ENCODE peak calls at places on chromosomes 13 and 19, in ten cellular contexts. F is body of pancreas, W is fibroblast of the aortic adventitia, N is choroid plexus epithelial cell, D is AG04449, P is fibroblast of mammary gland, C is uterus, M is lower lobe of right lung, K is heart right ventricle, E is HepG2. H is an unnamed sample.

GRCh38 chr13:67509039-67509438 is 278.9 kb upstream of the PCDH9 start:
- DNase-seq in F (no peak), W (no peak), N (no peak), D (no peak), P (no peak), C (no peak), M (no peak), K (no peak), E (no peak), H (no peak)

GRCh38 chr19:5058456-5059190 is 89.7 kb downstream of the KDM4B start:
- DNase-seq in F (no peak), W (peak; percentile 49), N (no peak), D (no peak), P (peak; percentile 40), C (no peak), M (no peak), K (no peak), E (no peak), H (peak; percentile 23)

GRCh38 chr13:51583469-51583874 is 790 bp upstream of the WDFY2 start:
- DNase-seq in F (no peak), W (no peak), N (no peak), D (no peak), P (no peak), C (no peak), M (no peak), K (no peak), E (no peak), H (no peak)

GRCh38 chr19:47694466-47695273 is 18.6 kb upstream of the EHD2 start:
- DNase-seq in F (no peak), W (no peak), N (no peak), D (no peak), P (no peak), C (no peak), M (no peak), K (no peak), E (no peak), H (no peak)

GRCh38 chr19:40610396-40611064 is 9.4 kb downstream of the LTBP4 start:
- DNase-seq in F (peak; percentile 82), W (no peak), N (no peak), D (no peak), P (no peak), C (no peak), M (peak; percentile 85), K (peak; percentile 75), E (no peak), H (peak; percentile 24)

GRCh38 chr13:50626031-50626643 is 217.4 kb downstream of the DLEU7 start:
- DNase-seq in F (no peak), W (peak; percentile 70), N (peak; percentile 96), D (peak; percentile 71), P (peak; percentile 52), C (no peak), M (no peak), K (no peak), E (no peak), H (peak; percentile 22)

GRCh38 chr13:20891768-20892167 is 10.8 kb downstream of the XPO4 start:
- DNase-seq in F (no peak), W (no peak), N (no peak), D (no peak), P (no peak), C (no peak), M (no peak), K (no peak), E (no peak), H (no peak)

GRCh38 chr13:48828962-48829405 is 146.7 kb upstream of the FNDC3A start:
- DNase-seq in F (no peak), W (no peak), N (peak; percentile 17), D (no peak), P (peak; percentile 28), C (no peak), M (no peak), K (no peak), E (no peak), H (peak; percentile 63)

GRCh38 chr13:109145631-109146030 is 516.2 kb downstream of the MYO16 start:
- DNase-seq in F (peak; percentile 43), W (peak; percentile 78), N (peak; percentile 94), D (no peak), P (peak; percentile 84), C (peak; percentile 29), M (no peak), K (no peak), E (peak; percentile 13), H (peak; percentile 71)

DNA sequence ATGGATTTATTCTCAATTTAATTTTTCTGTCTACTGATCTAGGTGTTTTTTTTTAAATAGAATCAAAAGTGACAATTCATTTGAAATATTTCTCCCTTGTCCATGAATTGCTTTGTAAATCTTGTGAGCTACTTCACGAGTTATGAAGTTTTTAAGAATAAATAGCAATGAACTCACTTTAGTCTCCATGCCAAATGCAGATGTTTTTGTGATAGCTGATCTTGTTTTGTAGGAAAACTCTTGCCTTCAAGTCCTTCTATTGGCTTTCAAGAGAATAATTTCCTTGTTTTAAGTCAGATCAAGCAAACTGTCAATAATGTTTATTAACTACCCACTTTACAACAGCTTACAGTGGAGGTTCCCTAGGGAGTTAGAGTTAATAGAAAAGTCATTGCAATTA is 99.8 kb downstream of the ITGBL1 start:
- DNase-seq in F (no peak), W (peak; percentile 51), N (no peak), D (no peak), P (peak; percentile 35), C (no peak), M (no peak), K (no peak), E (no peak), H (no peak)
- H3K4me3 ChIP-seq in F (no peak overlapping the region), W (no peak overlapping the region), N (no peak overlapping the region), D (no peak overlapping the region), P (no peak overlapping the region), C (no peak overlapping the region), M (no peak overlapping the region), K (no peak overlapping the region), E (no peak overlapping the region), H (no peak overlapping the region)

DNA sequence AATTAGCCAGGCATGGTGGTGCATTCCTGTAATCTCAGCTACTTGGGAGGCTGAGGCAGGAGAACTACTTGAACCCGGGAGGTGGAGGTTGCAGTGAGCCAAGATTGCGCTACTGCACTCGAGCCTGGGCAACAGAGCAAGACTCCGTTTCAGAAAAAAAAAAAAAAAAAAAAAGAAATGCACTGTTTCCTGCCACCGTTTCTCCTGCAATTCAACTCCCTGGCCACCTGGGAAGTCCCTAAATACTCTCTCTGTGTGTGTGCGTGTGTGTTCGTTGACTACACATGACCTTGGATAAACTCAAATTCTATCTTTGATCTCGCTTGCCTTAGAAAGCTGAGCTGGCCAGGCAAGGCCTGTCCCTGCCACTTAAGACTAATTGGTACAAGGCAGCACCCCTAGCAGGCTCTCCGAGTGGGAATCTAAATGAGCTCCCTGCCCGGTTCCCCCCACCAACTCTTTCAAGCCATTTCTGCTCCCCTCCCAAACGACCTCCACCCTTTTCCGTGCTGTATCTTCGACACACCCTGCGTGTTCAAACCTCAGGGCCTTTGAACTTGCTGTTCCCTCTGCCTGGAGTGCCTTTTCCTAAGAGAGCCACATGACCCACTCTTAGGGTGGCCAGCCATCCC is 5.2 kb upstream of the BCAT2 start:
- DNase-seq in F (peak; percentile 80), W (no peak), N (peak; percentile 46), D (no peak), P (no peak), C (no peak), M (no peak), K (no peak), E (peak; percentile 86), H (peak; percentile 45)
- TF ChIP-seq CTCF in F (peak; percentile 59), W (no peak), N (peak; percentile 4), D (no peak), P (no peak), C (no peak), M (no peak), K (no peak), E (peak; percentile 19), H (no peak)

DNA sequence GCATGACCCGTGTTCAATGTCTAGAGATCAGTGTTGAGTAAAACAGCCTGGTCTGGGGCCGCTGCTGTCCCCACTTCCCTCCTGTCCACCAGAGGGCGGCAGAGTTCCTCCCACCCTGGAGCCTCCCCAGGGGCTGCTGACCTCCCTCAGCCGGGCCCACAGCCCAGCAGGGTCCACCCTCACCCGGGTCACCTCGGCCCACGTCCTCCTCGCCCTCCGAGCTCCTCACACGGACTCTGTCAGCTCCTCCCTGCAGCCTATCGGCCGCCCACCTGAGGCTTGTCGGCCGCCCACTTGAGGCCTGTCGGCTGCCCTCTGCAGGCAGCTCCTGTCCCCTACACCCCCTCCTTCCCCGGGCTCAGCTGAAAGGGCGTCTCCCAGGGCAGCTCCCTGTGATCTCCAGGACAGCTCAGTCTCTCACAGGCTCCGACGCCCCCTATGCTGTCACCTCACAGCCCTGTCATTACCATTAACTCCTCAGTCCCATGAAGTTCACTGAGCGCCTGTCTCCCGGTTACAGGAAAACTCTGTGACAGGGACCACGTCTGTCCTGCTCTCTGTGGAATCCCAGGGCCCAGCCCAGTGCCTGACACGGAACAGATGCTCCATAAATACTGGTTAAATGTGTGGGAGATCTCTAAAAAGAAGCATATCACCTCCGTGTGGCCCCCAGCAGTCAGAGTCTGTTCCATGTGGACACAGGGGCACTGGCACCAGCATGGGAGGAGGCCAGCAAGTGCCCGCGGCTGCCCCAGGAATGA is 1.5 kb upstream of the CEACAM5 start:
- DNase-seq in F (peak; percentile 77), W (no peak), N (peak; percentile 39), D (no peak), P (peak; percentile 22), C (no peak), M (peak; percentile 83), K (peak; percentile 23), E (peak; percentile 64), H (peak; percentile 38)
- H3K4me3 ChIP-seq in F (no peak overlapping the region), W (no peak overlapping the region), N (no peak overlapping the region), D (no peak overlapping the region), P (no peak overlapping the region), C (no peak overlapping the region), M (peak overlapping the region; percentile 48), K (no peak overlapping the region), E (no peak overlapping the region), H (peak overlapping the region; percentile 10)

GRCh38 chr13:61277877-61278276 is 137.8 kb downstream of the PCDH20 start:
- DNase-seq in F (no peak), W (no peak), N (no peak), D (no peak), P (no peak), C (no peak), M (no peak), K (no peak), E (no peak), H (no peak)

GRCh38 chr13:61275251-61275650 is 140.4 kb downstream of the PCDH20 start:
- DNase-seq in F (no peak), W (no peak), N (no peak), D (no peak), P (no peak), C (no peak), M (no peak), K (no peak), E (no peak), H (no peak)

GRCh38 chr13:61277088-61277487 is 138.6 kb downstream of the PCDH20 start:
- DNase-seq in F (no peak), W (no peak), N (no peak), D (no peak), P (no peak), C (no peak), M (no peak), K (no peak), E (no peak), H (no peak)

GRCh38 chr13:61276401-61276800 is 139.2 kb downstream of the PCDH20 start:
- DNase-seq in F (no peak), W (no peak), N (no peak), D (no peak), P (no peak), C (no peak), M (no peak), K (no peak), E (no peak), H (no peak)

GRCh38 chr13:61275740-61276139 is 139.9 kb downstream of the PCDH20 start:
- DNase-seq in F (no peak), W (no peak), N (no peak), D (no peak), P (no peak), C (no peak), M (no peak), K (no peak), E (no peak), H (no peak)
- TF ChIP-seq CTCF in F (no peak), W (no peak), N (no peak), D (no peak), P (no peak), C (no peak), M (no peak), K (no peak), E (no peak), H (no peak)

H was measured in bronchial epithelial cell.